ENCODE peak calls at places on chromosomes 11 and 22, in four cellular contexts. O, G, S and T are unnamed samples.

GRCh38 chr11:72441647-72442267 is 7.4 kb upstream of the CLPB start:
- DNase-seq in O (peak; percentile 63), G (peak; percentile 32), S (no peak), T (no peak)

GRCh38 chr22:37804886-37805857 is 2.6 kb upstream of the GCAT start:
- DNase-seq in O (peak; percentile 70), G (no peak), S (peak; percentile 97), T (no peak)

GRCh38 chr11:2298795-2299747 is 2.6 kb downstream of the C11orf21 start:
- DNase-seq in O (no peak), G (peak; percentile 65), S (peak; percentile 68), T (no peak)

GRCh38 chr11:2376751-2377451 is at the start of gene CD81:
- DNase-seq in O (peak; percentile 33), G (peak; percentile 55), S (peak; percentile 82), T (no peak)

GRCh38 chr11:64247729-64248531 is 1.2 kb upstream of the PPP1R14B start:
- DNase-seq in O (no peak), G (no peak), S (no peak), T (no peak)

GRCh38 chr11:121931748-121932352 is 184.2 kb downstream of the BLID start:
- DNase-seq in O (peak; percentile 7), G (no peak), S (no peak), T (no peak)

GRCh38 chr11:121105063-121105480 is 4.0 kb downstream of the TECTA start:
- DNase-seq in O (peak; percentile 13), G (no peak), S (no peak), T (no peak)

GRCh38 chr11:47899801-47900200 is 51.7 kb upstream of the NUP160 start:
- DNase-seq in O (no peak), G (no peak), S (no peak), T (peak; percentile 75)

GRCh38 chr22:49632199-49633009 is 195.3 kb downstream of the BRD1 start:
- DNase-seq in O (peak; percentile 28), G (no peak), S (peak; percentile 84), T (no peak)

GRCh38 chr11:105177658-105178057 is 38.1 kb upstream of the CARD18 start:
- DNase-seq in O (peak; percentile 92), G (no peak), S (no peak), T (no peak)

GRCh38 chr11:79116600-79116999 is 324.2 kb downstream of the TENM4 start:
- DNase-seq in O (no peak), G (no peak), S (no peak), T (no peak)

GRCh38 chr22:18005201-18005926 is 19.0 kb downstream of the MICAL3 start:
- DNase-seq in O (no peak), G (no peak), S (no peak), T (no peak)

GRCh38 chr22:35752172-35752832 is 34.6 kb downstream of the APOL5 start:
- DNase-seq in O (no peak), G (no peak), S (no peak), T (peak; percentile 5)

GRCh38 chr11:117703209-117703608 is 93.8 kb downstream of the DSCAML1 start:
- DNase-seq in O (no peak), G (no peak), S (no peak), T (no peak)

GRCh38 chr22:48423481-48423901 is 1404.2 kb downstream of the BRD1 start:
- DNase-seq in O (no peak), G (no peak), S (no peak), T (no peak)

GRCh38 chr11:94926698-94927237 is 46.6 kb downstream of the CWC15 start:
- DNase-seq in O (peak; percentile 94), G (no peak), S (no peak), T (no peak)

GRCh38 chr11:59197990-59198389 is 14.7 kb downstream of the MPEG1 start:
- DNase-seq in O (peak; percentile 68), G (no peak), S (no peak), T (no peak)

GRCh38 chr11:89922195-89922660 is at the start of gene TRIM49D1:
- DNase-seq in O (no peak), G (no peak), S (no peak), T (no peak)

GRCh38 chr22:28791841-28792490 is 8.4 kb downstream of the XBP1 start:
- DNase-seq in O (peak; percentile 31), G (no peak), S (no peak), T (peak; percentile 80)

GRCh38 chr22:47622541-47622940 is 860.1 kb downstream of the TBC1D22A start:
- DNase-seq in O (no peak), G (no peak), S (no peak), T (no peak)

GRCh38 chr11:94272738-94273313 is 31.6 kb upstream of the IZUMO1R start:
- DNase-seq in O (no peak), G (no peak), S (no peak), T (no peak)

GRCh38 chr11:113814181-113814580 is 34.6 kb downstream of the CLDN25 start:
- DNase-seq in O (no peak), G (no peak), S (no peak), T (no peak)

GRCh38 chr11:130874396-130874795 is 41.9 kb downstream of the SNX19 start:
- DNase-seq in O (peak; percentile 72), G (no peak), S (no peak), T (no peak)

GRCh38 chr11:95485115-95485900 is 254.3 kb upstream of the SESN3 start:
- DNase-seq in O (no peak), G (no peak), S (no peak), T (no peak)

GRCh38 chr11:114075891-114076441 is 16.5 kb downstream of the ZBTB16 start:
- DNase-seq in O (peak; percentile 24), G (peak; percentile 61), S (peak; percentile 72), T (no peak)

GRCh38 chr11:45151362-45151982 is 5.0 kb downstream of the PRDM11 start:
- DNase-seq in O (no peak), G (no peak), S (peak; percentile 39), T (no peak)
- TF ChIP-seq CHD1 in O (no peak), G (no peak), S (no peak), T (no peak)

DNA sequence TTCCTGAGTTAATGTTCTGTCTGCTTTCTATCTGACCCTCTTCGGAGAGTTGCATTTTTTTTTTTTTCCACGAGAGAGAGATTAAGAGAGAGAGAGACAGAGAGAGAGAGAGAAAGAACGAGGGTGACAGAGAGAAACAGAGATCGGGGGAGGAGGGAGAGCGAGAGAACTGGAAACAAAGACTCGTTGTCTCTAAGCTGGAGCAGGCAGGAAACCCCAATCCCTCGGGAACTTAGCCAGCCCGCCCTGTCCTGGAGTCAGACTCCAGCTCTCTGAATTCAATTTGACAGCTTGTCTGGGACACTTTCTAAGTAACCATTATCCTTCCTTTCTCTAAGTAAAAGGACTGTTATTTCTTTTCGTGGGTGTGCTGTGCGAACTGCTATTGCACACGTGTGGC is 76.9 kb downstream of the KCNJ1 start:
- DNase-seq in O (peak; percentile 70), G (no peak), S (no peak), T (no peak)
- TF ChIP-seq CHD1 in O (no peak), G (no peak), S (no peak), T (no peak)

GRCh38 chr11:87428266-87428665 is 390.5 kb downstream of the TMEM135 start:
- DNase-seq in O (peak; percentile 61), G (no peak), S (no peak), T (no peak)

GRCh38 chr11:87423161-87423560 is 385.4 kb downstream of the TMEM135 start:
- DNase-seq in O (no peak), G (peak; percentile 3), S (no peak), T (no peak)

GRCh38 chr11:87425391-87425790 is 387.7 kb downstream of the TMEM135 start:
- DNase-seq in O (peak; percentile 59), G (no peak), S (no peak), T (no peak)

GRCh38 chr11:87422566-87422965 is 384.8 kb downstream of the TMEM135 start:
- DNase-seq in O (peak; percentile 22), G (no peak), S (no peak), T (no peak)

GRCh38 chr11:87425943-87426342 is 388.2 kb downstream of the TMEM135 start:
- DNase-seq in O (peak; percentile 62), G (no peak), S (no peak), T (no peak)
- TF ChIP-seq CHD1 in O (no peak), G (no peak), S (no peak), T (no peak)

DNA sequence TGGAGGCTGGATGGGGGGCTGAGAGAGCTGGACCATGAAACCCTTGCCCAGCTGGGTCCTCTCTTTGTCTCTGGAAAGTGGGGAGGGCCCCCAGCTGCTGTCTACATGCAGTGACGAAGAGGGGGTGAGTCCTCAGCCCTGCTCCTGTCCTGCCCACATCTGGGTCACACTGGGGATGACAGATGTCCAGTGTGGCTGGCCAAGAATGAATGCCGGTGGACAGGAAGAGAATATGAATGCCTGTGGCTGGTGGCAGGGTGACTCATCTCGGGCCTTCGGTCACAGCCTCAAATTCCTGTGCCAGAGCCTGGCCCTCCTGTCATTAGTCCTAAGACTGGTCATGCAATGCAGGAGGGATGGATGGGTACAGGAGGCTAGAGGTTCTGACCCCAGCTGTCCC is 2.2 kb upstream of the PNPLA3 start:
- DNase-seq in O (peak; percentile 77), G (no peak), S (no peak), T (no peak)
- TF ChIP-seq CHD1 in O (no peak), G (no peak), S (no peak), T (no peak)

DNA sequence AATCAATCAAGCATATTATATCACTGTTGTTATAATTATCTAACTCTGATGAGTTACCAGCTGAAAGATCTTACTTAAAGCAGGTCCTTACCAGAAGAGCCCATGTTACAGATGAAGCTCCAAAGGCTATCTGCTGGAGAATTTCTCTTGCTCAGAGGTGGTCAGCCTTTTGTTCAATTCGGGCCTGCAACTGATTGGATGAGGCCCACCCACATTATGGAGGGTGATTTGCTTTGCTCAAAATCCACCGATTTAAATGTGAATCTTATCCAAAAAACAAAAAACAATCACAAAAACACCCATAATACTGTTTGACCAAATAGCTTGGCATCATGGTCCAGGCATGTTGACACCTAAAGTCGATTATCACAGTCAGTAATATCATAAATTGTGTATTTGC is 348.6 kb upstream of the ANO3 start:
- DNase-seq in O (no peak), G (no peak), S (no peak), T (no peak)
- TF ChIP-seq CHD1 in O (no peak), G (no peak), S (no peak), T (no peak)

DNA sequence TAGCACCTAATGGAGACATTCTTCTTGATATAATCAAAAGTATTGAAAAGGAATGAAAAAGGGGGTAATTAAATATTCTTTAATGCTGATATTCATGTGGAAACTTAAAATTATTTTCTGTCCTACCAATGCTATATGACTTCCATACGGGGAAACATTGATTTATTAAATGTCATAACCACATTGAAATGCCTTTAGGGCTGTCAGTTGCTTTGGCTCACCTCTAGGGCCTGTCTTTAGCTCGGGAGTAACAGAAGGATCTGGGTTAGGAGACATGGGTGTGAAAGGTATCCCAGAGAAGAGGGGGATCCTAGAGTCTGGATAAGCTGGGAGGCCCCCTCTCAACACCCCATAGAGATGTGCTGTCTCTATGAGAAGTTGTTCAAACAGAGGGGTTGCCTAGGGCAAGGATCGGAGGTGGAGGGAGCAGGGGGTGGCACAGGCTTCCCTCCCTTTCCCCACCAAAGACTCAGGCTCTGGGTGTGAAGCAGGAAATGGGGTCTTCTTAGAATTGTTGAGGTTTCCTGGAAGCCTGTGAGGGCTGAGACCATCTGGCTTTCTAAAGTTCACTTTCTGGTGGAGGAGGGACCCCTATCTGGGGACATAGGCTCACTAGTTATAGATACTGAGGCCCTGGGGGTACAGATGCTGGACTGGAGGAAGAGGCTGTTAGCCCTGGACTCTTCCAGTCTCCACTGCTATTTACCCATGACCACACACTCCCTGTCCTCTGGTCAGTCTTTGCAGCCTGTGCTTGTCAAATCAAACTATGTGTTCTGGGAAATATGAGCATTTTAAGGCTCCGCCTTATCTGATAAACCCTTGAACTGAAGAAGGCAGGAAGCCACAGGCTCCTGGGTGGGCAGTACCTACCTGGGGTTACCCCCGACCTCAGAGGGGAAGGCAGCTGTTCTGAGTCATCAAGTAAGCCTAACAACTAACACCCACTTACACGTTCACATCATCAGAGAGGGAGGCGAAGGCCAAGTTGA is 55.8 kb upstream of the RRAS2 start:
- DNase-seq in O (peak; percentile 55), G (peak; percentile 71), S (no peak), T (peak; percentile 41)
- TF ChIP-seq CHD1 in O (no peak), G (no peak), S (no peak), T (no peak)